ENCODE peak calls at places on chromosomes 12 and 14, in six cellular contexts. R is HS-27A, I is testis, Y is RKO, M is NCI-H1105 treated with DMSO at 0.1 percent for 48 hours, Q is aorta. X is an unnamed sample.

GRCh38 chr12:110585231-110585799 is 2.2 kb upstream of the PPTC7 start:
- DNase-seq in R (no peak), I (no peak), M (no peak), Q (peak), Y (no peak), X (no peak)

GRCh38 chr14:92527724-92528123 is 14.1 kb downstream of the RIN3 start:
- DNase-seq in R (no peak), I (no peak), M (no peak), Q (no peak), Y (no peak), X (no peak)

GRCh38 chr14:95523051-95523817 is 6.8 kb upstream of the SYNE3 start:
- DNase-seq in Y (no peak), M (no peak), Q (no peak), R (no peak), I (no peak), X (peak)

GRCh38 chr12:26699237-26699636 is 133.8 kb downstream of the ITPR2 start:
- DNase-seq in M (no peak), R (no peak), Q (no peak), I (no peak), Y (peak), X (no peak)

GRCh38 chr14:35215110-35215872 is 76.9 kb upstream of the PSMA6 start:
- DNase-seq in Q (no peak), Y (peak), R (peak), I (no peak), M (peak), X (peak)

GRCh38 chr12:16324772-16325171 is 22.7 kb upstream of the MGST1 start:
- DNase-seq in M (peak), Y (no peak), I (no peak), R (no peak), Q (no peak), X (peak)

GRCh38 chr12:75783093-75783877 is 248.3 kb downstream of the PHLDA1 start:
- DNase-seq in Y (peak), I (peak), R (no peak), M (no peak), Q (peak), X (no peak)

GRCh38 chr14:71242237-71242748 is 335.0 kb downstream of the PCNX1 start:
- DNase-seq in M (no peak), R (no peak), Y (no peak), I (no peak), Q (no peak), X (no peak)

X was measured in NCI-H146.